ENCODE peak calls at places on chromosomes 5 and 9, in six cellular contexts. One of them, this sample, is unnamed. For H3K4me1, the result is how much of the 10 kb centered on the place peaks cover.

GRCh38 chr5:63233906-63234305 is 655.3 kb downstream of the LRRC70 start:
- DNase-seq in mucosa of descending colon: no peak
- DNase-seq in neural progenitor cell: no peak
- DNase-seq in lung: no peak
- DNase-seq in IMR-90: no peak
- DNase-seq in lower lobe of right lung: no peak
- DNase-seq in this sample: no peak

GRCh38 chr9:133792721-133793470 is 54.7 kb upstream of the SARDH start:
- DNase-seq in IMR-90: peak
- DNase-seq in lower lobe of right lung: peak
- DNase-seq in lung: peak
- DNase-seq in neural progenitor cell: peak
- DNase-seq in mucosa of descending colon: peak
- DNase-seq in this sample: peak

GRCh38 chr5:158287643-158288228 is 428.8 kb upstream of the CLINT1 start:
- DNase-seq in mucosa of descending colon: no peak
- DNase-seq in lower lobe of right lung: no peak
- DNase-seq in neural progenitor cell: no peak
- DNase-seq in lung: no peak
- DNase-seq in IMR-90: peak
- DNase-seq in this sample: no peak

GRCh38 chr5:55037046-55037771 is 13.2 kb downstream of the GZMK start:
- DNase-seq in neural progenitor cell: peak
- DNase-seq in lung: no peak
- DNase-seq in lower lobe of right lung: no peak
- DNase-seq in IMR-90: no peak
- DNase-seq in mucosa of descending colon: no peak
- DNase-seq in this sample: peak

GRCh38 chr5:37983463-37983862 is 143.6 kb upstream of the GDNF start:
- DNase-seq in lung: no peak
- DNase-seq in neural progenitor cell: no peak
- DNase-seq in IMR-90: no peak
- DNase-seq in lower lobe of right lung: no peak
- DNase-seq in mucosa of descending colon: no peak
- DNase-seq in this sample: no peak

GRCh38 chr9:136254381-136255165 is 9.0 kb upstream of the QSOX2 start:
- DNase-seq in lung: no peak
- DNase-seq in mucosa of descending colon: no peak
- DNase-seq in IMR-90: no peak
- DNase-seq in lower lobe of right lung: no peak
- DNase-seq in neural progenitor cell: no peak
- DNase-seq in this sample: no peak

GRCh38 chr5:15787676-15788075 is 287.7 kb downstream of the FBXL7 start:
- DNase-seq in neural progenitor cell: no peak
- DNase-seq in lower lobe of right lung: no peak
- DNase-seq in lung: no peak
- DNase-seq in mucosa of descending colon: no peak
- DNase-seq in IMR-90: no peak
- DNase-seq in this sample: no peak

GRCh38 chr9:69028754-69029153 is 6.8 kb upstream of the FXN start:
- DNase-seq in mucosa of descending colon: no peak
- DNase-seq in IMR-90: no peak
- DNase-seq in neural progenitor cell: no peak
- DNase-seq in lung: no peak
- DNase-seq in lower lobe of right lung: no peak
- DNase-seq in this sample: no peak

GRCh38 chr5:79582186-79582585 is 30.1 kb upstream of the TENT2 start:
- DNase-seq in lower lobe of right lung: no peak
- DNase-seq in lung: no peak
- DNase-seq in neural progenitor cell: no peak
- DNase-seq in mucosa of descending colon: no peak
- DNase-seq in IMR-90: no peak
- DNase-seq in this sample: no peak

GRCh38 chr9:123568691-123569342 is 212.8 kb downstream of the CRB2 start:
- DNase-seq in neural progenitor cell: no peak
- DNase-seq in lung: no peak
- DNase-seq in lower lobe of right lung: no peak
- DNase-seq in IMR-90: peak
- DNase-seq in mucosa of descending colon: no peak
- DNase-seq in this sample: no peak

GRCh38 chr5:143229896-143230675 is 173.4 kb downstream of the NR3C1 start:
- DNase-seq in lower lobe of right lung: no peak
- DNase-seq in lung: no peak
- DNase-seq in neural progenitor cell: peak
- DNase-seq in mucosa of descending colon: no peak
- DNase-seq in IMR-90: no peak
- DNase-seq in this sample: no peak

GRCh38 chr5:52811067-52811749 is 23.5 kb downstream of the ITGA1 start:
- DNase-seq in lower lobe of right lung: peak
- DNase-seq in lung: no peak
- DNase-seq in mucosa of descending colon: no peak
- DNase-seq in neural progenitor cell: no peak
- DNase-seq in IMR-90: peak
- DNase-seq in this sample: no peak

DNA sequence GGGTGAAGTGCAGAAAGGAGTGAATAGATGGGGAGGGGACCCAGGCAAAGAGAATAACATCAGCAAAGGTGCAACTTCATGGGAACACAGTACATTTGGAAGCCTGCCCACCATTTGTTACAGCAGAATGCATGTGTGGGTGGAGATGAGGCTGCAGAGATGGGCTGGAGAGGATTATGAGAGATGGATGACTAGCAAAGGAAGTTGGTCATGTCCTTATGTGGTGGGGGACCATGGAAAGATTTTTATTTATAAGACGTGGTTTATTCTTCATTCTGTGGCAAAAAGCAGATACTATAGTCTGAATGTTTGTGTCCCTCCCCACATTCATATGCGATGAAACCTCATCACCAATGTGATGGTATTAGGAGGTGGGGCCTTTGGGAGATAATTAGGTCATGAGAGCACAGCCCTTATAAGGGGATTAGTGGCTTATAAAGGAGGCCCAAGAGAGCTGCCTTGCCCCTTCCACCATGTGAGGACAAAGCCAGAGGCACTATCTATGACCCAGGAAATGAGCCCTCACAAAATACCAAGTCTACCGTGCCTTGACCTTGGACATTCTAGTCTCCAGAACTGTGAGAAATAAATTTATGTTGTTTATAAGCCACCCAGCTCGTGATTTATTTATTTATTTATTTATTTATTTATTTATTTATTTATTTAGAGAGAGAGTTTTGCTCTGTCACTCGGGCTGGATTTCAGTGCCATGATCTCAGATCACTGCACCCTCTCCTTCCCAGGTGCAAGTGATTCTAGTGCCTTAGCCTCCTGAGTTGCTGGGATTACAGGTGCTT is 483.7 kb downstream of the RAB3C start:
- DNase-seq in mucosa of descending colon: no peak
- DNase-seq in lower lobe of right lung: no peak
- DNase-seq in neural progenitor cell: no peak
- DNase-seq in lung: no peak
- DNase-seq in IMR-90: peak
- DNase-seq in this sample: no peak
- H3K4me1 ChIP-seq in mucosa of descending colon: under half
- H3K4me1 ChIP-seq in lower lobe of right lung: under half
- H3K4me1 ChIP-seq in neural progenitor cell: under half
- H3K4me1 ChIP-seq in lung: under half
- H3K4me1 ChIP-seq in IMR-90: under half
- H3K4me1 ChIP-seq in this sample: under half

GRCh38 chr5:126801174-126801991 is 24.4 kb downstream of the LMNB1 start:
- DNase-seq in mucosa of descending colon: no peak
- DNase-seq in neural progenitor cell: no peak
- DNase-seq in lower lobe of right lung: no peak
- DNase-seq in lung: no peak
- DNase-seq in IMR-90: no peak
- DNase-seq in this sample: no peak

GRCh38 chr5:126799780-126800179 is 22.8 kb downstream of the LMNB1 start:
- DNase-seq in lung: no peak
- DNase-seq in lower lobe of right lung: no peak
- DNase-seq in neural progenitor cell: no peak
- DNase-seq in IMR-90: no peak
- DNase-seq in mucosa of descending colon: no peak
- DNase-seq in this sample: no peak

GRCh38 chr5:126805108-126805507 is 28.2 kb downstream of the LMNB1 start:
- DNase-seq in mucosa of descending colon: no peak
- DNase-seq in lung: no peak
- DNase-seq in neural progenitor cell: no peak
- DNase-seq in IMR-90: peak
- DNase-seq in lower lobe of right lung: no peak
- DNase-seq in this sample: no peak

DNA sequence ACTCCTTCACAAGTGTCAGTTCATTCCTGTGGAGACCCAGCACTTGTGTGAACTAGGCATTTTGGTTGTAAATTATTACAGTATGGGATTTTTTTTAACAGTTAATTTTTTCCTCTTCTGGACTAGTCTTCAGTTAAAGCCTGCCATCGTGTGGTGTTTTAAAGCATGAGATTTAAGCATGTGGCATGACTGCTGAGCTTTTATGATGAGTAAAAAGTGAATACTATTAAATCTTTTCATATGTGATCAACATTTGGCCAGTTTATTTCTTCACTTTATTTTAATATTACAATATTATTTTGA is 25.0 kb downstream of the LMNB1 start:
- DNase-seq in lung: no peak
- DNase-seq in lower lobe of right lung: no peak
- DNase-seq in mucosa of descending colon: no peak
- DNase-seq in neural progenitor cell: no peak
- DNase-seq in IMR-90: peak
- DNase-seq in this sample: no peak
- H3K4me1 ChIP-seq in lung: under half
- H3K4me1 ChIP-seq in lower lobe of right lung: under half
- H3K4me1 ChIP-seq in mucosa of descending colon: under half
- H3K4me1 ChIP-seq in neural progenitor cell: under half
- H3K4me1 ChIP-seq in IMR-90: under half
- H3K4me1 ChIP-seq in this sample: under half

DNA sequence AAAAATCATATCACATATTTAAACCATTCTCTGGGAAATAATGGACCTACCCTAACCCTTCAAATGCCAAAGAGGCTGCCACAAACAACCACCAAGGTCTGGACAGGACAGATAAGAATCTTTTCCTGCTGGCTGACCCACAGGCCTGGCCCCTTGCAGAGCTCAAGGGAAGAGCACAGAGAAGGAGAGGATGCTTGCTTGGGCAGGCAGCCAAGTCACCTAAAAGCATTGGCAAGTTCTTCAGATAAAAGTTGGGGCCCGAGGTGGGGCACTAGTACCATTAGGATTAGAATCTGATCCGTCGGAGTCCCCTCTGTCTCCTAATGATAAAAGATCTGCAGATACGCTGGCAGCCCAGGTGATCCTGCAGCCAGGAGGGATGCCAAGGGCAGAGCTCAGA is 176.6 kb downstream of the GABBR2 start:
- DNase-seq in mucosa of descending colon: no peak
- DNase-seq in lung: peak
- DNase-seq in lower lobe of right lung: no peak
- DNase-seq in IMR-90: no peak
- DNase-seq in neural progenitor cell: no peak
- DNase-seq in this sample: no peak
- H3K4me1 ChIP-seq in mucosa of descending colon: under half
- H3K4me1 ChIP-seq in lung: under half
- H3K4me1 ChIP-seq in lower lobe of right lung: under half
- H3K4me1 ChIP-seq in IMR-90: under half
- H3K4me1 ChIP-seq in neural progenitor cell: under half
- H3K4me1 ChIP-seq in this sample: under half

DNA sequence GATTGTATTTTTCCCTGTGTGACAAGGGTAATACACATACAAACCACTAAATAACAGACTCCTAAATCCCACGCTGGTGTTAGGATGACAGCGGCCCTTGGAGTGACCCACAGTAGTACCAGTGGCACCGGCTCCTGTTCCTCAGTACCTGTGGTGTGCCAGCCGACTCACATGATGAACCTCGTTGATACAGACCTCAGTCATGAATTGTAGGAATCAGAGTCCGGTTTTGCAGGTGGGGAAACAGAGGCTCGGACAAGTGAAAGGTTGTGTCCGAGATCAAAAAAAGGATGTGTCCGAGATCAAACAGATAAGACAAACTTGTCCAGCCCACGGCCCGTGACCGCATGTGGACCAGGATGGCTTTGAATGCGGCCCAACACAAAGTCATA is 78.0 kb downstream of the AMBP start:
- DNase-seq in neural progenitor cell: no peak
- DNase-seq in mucosa of descending colon: no peak
- DNase-seq in IMR-90: no peak
- DNase-seq in lung: peak
- DNase-seq in lower lobe of right lung: no peak
- DNase-seq in this sample: no peak
- H3K4me1 ChIP-seq in neural progenitor cell: under half
- H3K4me1 ChIP-seq in mucosa of descending colon: under half
- H3K4me1 ChIP-seq in IMR-90: under half
- H3K4me1 ChIP-seq in lung: under half
- H3K4me1 ChIP-seq in lower lobe of right lung: under half
- H3K4me1 ChIP-seq in this sample: under half

This sample was measured in GM23338.